ENCODE peak calls at places on chromosome 21, in nine cellular contexts. One of them, this sample, is unnamed.

GRCh38 chr21:43369596-43370090 is 57.3 kb downstream of the SIK1 start:
- DNase-seq in Right ventricle myocardium superior: no peak
- DNase-seq in T follicular helper cell: no peak
- DNase-seq in HFF-Myc: no peak
- DNase-seq in stimulated activated CD4-positive, alpha-beta T cell treated with anti-CD3 and anti-CD28 coated beads, Interleukin-2, amount 100 ng/mL, for 24 hours: no peak
- DNase-seq in kidney tubule cell: no peak
- DNase-seq in non-pigmented ciliary epithelial cell: no peak
- DNase-seq in SJSA1: no peak
- DNase-seq in cardiac septum: no peak
- DNase-seq in this sample: no peak

GRCh38 chr21:39562791-39563770 is 49.7 kb upstream of the B3GALT5 start:
- DNase-seq in T follicular helper cell: no peak
- DNase-seq in non-pigmented ciliary epithelial cell: no peak
- DNase-seq in SJSA1: no peak
- DNase-seq in stimulated activated CD4-positive, alpha-beta T cell treated with anti-CD3 and anti-CD28 coated beads, Interleukin-2, amount 100 ng/mL, for 24 hours: no peak
- DNase-seq in Right ventricle myocardium superior: no peak
- DNase-seq in kidney tubule cell: no peak
- DNase-seq in cardiac septum: no peak
- DNase-seq in HFF-Myc: no peak
- DNase-seq in this sample: no peak

GRCh38 chr21:45122432-45123132 is 48.2 kb downstream of the ADARB1 start:
- DNase-seq in non-pigmented ciliary epithelial cell: no peak
- DNase-seq in cardiac septum: no peak
- DNase-seq in Right ventricle myocardium superior: no peak
- DNase-seq in HFF-Myc: no peak
- DNase-seq in stimulated activated CD4-positive, alpha-beta T cell treated with anti-CD3 and anti-CD28 coated beads, Interleukin-2, amount 100 ng/mL, for 24 hours: no peak
- DNase-seq in T follicular helper cell: no peak
- DNase-seq in kidney tubule cell: no peak
- DNase-seq in SJSA1: no peak
- DNase-seq in this sample: no peak

GRCh38 chr21:39737376-39738000 is 7.5 kb upstream of the IGSF5 start:
- DNase-seq in HFF-Myc: no peak
- DNase-seq in SJSA1: no peak
- DNase-seq in kidney tubule cell: no peak
- DNase-seq in Right ventricle myocardium superior: no peak
- DNase-seq in T follicular helper cell: no peak
- DNase-seq in cardiac septum: no peak
- DNase-seq in non-pigmented ciliary epithelial cell: no peak
- DNase-seq in stimulated activated CD4-positive, alpha-beta T cell treated with anti-CD3 and anti-CD28 coated beads, Interleukin-2, amount 100 ng/mL, for 24 hours: no peak
- DNase-seq in this sample: no peak

GRCh38 chr21:16084776-16085364 is 355.1 kb downstream of the USP25 start:
- DNase-seq in T follicular helper cell: no peak
- DNase-seq in Right ventricle myocardium superior: peak
- DNase-seq in non-pigmented ciliary epithelial cell: no peak
- DNase-seq in kidney tubule cell: peak
- DNase-seq in cardiac septum: no peak
- DNase-seq in HFF-Myc: peak
- DNase-seq in stimulated activated CD4-positive, alpha-beta T cell treated with anti-CD3 and anti-CD28 coated beads, Interleukin-2, amount 100 ng/mL, for 24 hours: no peak
- DNase-seq in SJSA1: no peak
- DNase-seq in this sample: no peak

GRCh38 chr21:44332383-44332782 is 6.8 kb downstream of the CFAP410 start:
- DNase-seq in T follicular helper cell: no peak
- DNase-seq in kidney tubule cell: no peak
- DNase-seq in SJSA1: no peak
- DNase-seq in cardiac septum: no peak
- DNase-seq in non-pigmented ciliary epithelial cell: no peak
- DNase-seq in HFF-Myc: no peak
- DNase-seq in stimulated activated CD4-positive, alpha-beta T cell treated with anti-CD3 and anti-CD28 coated beads, Interleukin-2, amount 100 ng/mL, for 24 hours: no peak
- DNase-seq in Right ventricle myocardium superior: no peak
- DNase-seq in this sample: no peak

GRCh38 chr21:43211085-43212071 is 42.6 kb downstream of the CRYAA start:
- DNase-seq in HFF-Myc: no peak
- DNase-seq in kidney tubule cell: peak
- DNase-seq in SJSA1: peak
- DNase-seq in T follicular helper cell: no peak
- DNase-seq in Right ventricle myocardium superior: peak
- DNase-seq in cardiac septum: peak
- DNase-seq in stimulated activated CD4-positive, alpha-beta T cell treated with anti-CD3 and anti-CD28 coated beads, Interleukin-2, amount 100 ng/mL, for 24 hours: peak
- DNase-seq in non-pigmented ciliary epithelial cell: no peak
- DNase-seq in this sample: no peak

GRCh38 chr21:43370888-43371570 is 55.9 kb downstream of the SIK1 start:
- DNase-seq in SJSA1: no peak
- DNase-seq in kidney tubule cell: no peak
- DNase-seq in HFF-Myc: no peak
- DNase-seq in cardiac septum: no peak
- DNase-seq in non-pigmented ciliary epithelial cell: no peak
- DNase-seq in Right ventricle myocardium superior: no peak
- DNase-seq in T follicular helper cell: no peak
- DNase-seq in stimulated activated CD4-positive, alpha-beta T cell treated with anti-CD3 and anti-CD28 coated beads, Interleukin-2, amount 100 ng/mL, for 24 hours: no peak
- DNase-seq in this sample: no peak

GRCh38 chr21:46117586-46118304 is 19.8 kb downstream of the COL6A2 start:
- DNase-seq in SJSA1: peak
- DNase-seq in HFF-Myc: no peak
- DNase-seq in Right ventricle myocardium superior: no peak
- DNase-seq in stimulated activated CD4-positive, alpha-beta T cell treated with anti-CD3 and anti-CD28 coated beads, Interleukin-2, amount 100 ng/mL, for 24 hours: no peak
- DNase-seq in cardiac septum: peak
- DNase-seq in kidney tubule cell: no peak
- DNase-seq in non-pigmented ciliary epithelial cell: no peak
- DNase-seq in T follicular helper cell: no peak
- DNase-seq in this sample: no peak

GRCh38 chr21:33088384-33088783 is 18.4 kb downstream of the OLIG1 start:
- DNase-seq in non-pigmented ciliary epithelial cell: no peak
- DNase-seq in Right ventricle myocardium superior: no peak
- DNase-seq in kidney tubule cell: no peak
- DNase-seq in T follicular helper cell: no peak
- DNase-seq in cardiac septum: peak
- DNase-seq in SJSA1: no peak
- DNase-seq in stimulated activated CD4-positive, alpha-beta T cell treated with anti-CD3 and anti-CD28 coated beads, Interleukin-2, amount 100 ng/mL, for 24 hours: no peak
- DNase-seq in HFF-Myc: no peak
- DNase-seq in this sample: no peak

GRCh38 chr21:27813750-27814149 is 846.9 kb upstream of the ADAMTS5 start:
- DNase-seq in SJSA1: no peak
- DNase-seq in Right ventricle myocardium superior: peak
- DNase-seq in HFF-Myc: no peak
- DNase-seq in T follicular helper cell: no peak
- DNase-seq in stimulated activated CD4-positive, alpha-beta T cell treated with anti-CD3 and anti-CD28 coated beads, Interleukin-2, amount 100 ng/mL, for 24 hours: no peak
- DNase-seq in cardiac septum: no peak
- DNase-seq in non-pigmented ciliary epithelial cell: no peak
- DNase-seq in kidney tubule cell: no peak
- DNase-seq in this sample: no peak

GRCh38 chr21:14531927-14532326 is 14.2 kb downstream of the SAMSN1 start:
- DNase-seq in non-pigmented ciliary epithelial cell: no peak
- DNase-seq in stimulated activated CD4-positive, alpha-beta T cell treated with anti-CD3 and anti-CD28 coated beads, Interleukin-2, amount 100 ng/mL, for 24 hours: peak
- DNase-seq in SJSA1: no peak
- DNase-seq in T follicular helper cell: no peak
- DNase-seq in Right ventricle myocardium superior: no peak
- DNase-seq in kidney tubule cell: no peak
- DNase-seq in cardiac septum: no peak
- DNase-seq in HFF-Myc: no peak
- DNase-seq in this sample: no peak

GRCh38 chr21:42158846-42159245 is 60.1 kb upstream of the ABCG1 start:
- DNase-seq in T follicular helper cell: no peak
- DNase-seq in kidney tubule cell: no peak
- DNase-seq in stimulated activated CD4-positive, alpha-beta T cell treated with anti-CD3 and anti-CD28 coated beads, Interleukin-2, amount 100 ng/mL, for 24 hours: no peak
- DNase-seq in cardiac septum: peak
- DNase-seq in HFF-Myc: no peak
- DNase-seq in non-pigmented ciliary epithelial cell: no peak
- DNase-seq in SJSA1: peak
- DNase-seq in Right ventricle myocardium superior: no peak
- DNase-seq in this sample: no peak

GRCh38 chr21:46078984-46079356 is 18.9 kb upstream of the COL6A2 start:
- DNase-seq in SJSA1: no peak
- DNase-seq in cardiac septum: no peak
- DNase-seq in HFF-Myc: no peak
- DNase-seq in non-pigmented ciliary epithelial cell: no peak
- DNase-seq in stimulated activated CD4-positive, alpha-beta T cell treated with anti-CD3 and anti-CD28 coated beads, Interleukin-2, amount 100 ng/mL, for 24 hours: no peak
- DNase-seq in Right ventricle myocardium superior: peak
- DNase-seq in kidney tubule cell: no peak
- DNase-seq in T follicular helper cell: no peak
- DNase-seq in this sample: no peak